ENCODE peak calls at places on chromosomes 12 and 14, in eight cellular contexts. V is astrocyte of the spinal cord; C is uterus; E is HCT116; A is CD8-positive, alpha-beta T cell; H is mammary epithelial cell; P is fibroblast of mammary gland; D is CD4-positive, alpha-beta T cell. O is an unnamed sample.

GRCh38 chr12:62660763-62661162 is 194.1 kb downstream of the MON2 start:
- DNase-seq in C (no peak), A (no peak), P (peak; percentile 89), H (peak; percentile 86), E (no peak), D (no peak), V (peak; percentile 39), O (no peak)

GRCh38 chr12:122022393-122023338 is 982 bp downstream of the BCL7A start:
- DNase-seq in C (no peak), A (no peak), H (no peak), E (no peak), P (no peak), D (no peak), V (peak; percentile 29), O (peak; percentile 75)

GRCh38 chr12:45726594-45727300 is 2.8 kb upstream of the ARID2 start:
- DNase-seq in C (peak; percentile 58), A (no peak), D (peak; percentile 43), P (peak; percentile 31), E (no peak), V (peak; percentile 51), H (peak; percentile 39), O (peak; percentile 20)

GRCh38 chr12:79375050-79375449 is 315.7 kb downstream of the PAWR start:
- DNase-seq in A (no peak), H (peak; percentile 28), E (no peak), D (no peak), V (no peak), P (no peak), C (no peak), O (no peak)

GRCh38 chr14:53545217-53545616 is 392.1 kb upstream of the DDHD1 start:
- DNase-seq in A (no peak), E (no peak), V (no peak), C (no peak), P (no peak), H (no peak), D (no peak), O (peak; percentile 21)

GRCh38 chr12:94148841-94149780 is 734 bp downstream of the PLXNC1 start:
- DNase-seq in H (peak; percentile 17), D (peak; percentile 43), C (peak; percentile 35), V (no peak), P (peak; percentile 31), A (peak; percentile 10), E (no peak), O (peak; percentile 90)

GRCh38 chr12:62291888-62292760 is 31.9 kb downstream of the USP15 start:
- DNase-seq in A (no peak), E (no peak), H (peak; percentile 63), C (no peak), V (peak; percentile 46), D (no peak), P (peak; percentile 47), O (no peak)

GRCh38 chr14:63692309-63693020 is 35.4 kb downstream of the SGPP1 start:
- DNase-seq in C (no peak), A (no peak), P (no peak), D (no peak), E (no peak), V (no peak), H (no peak), O (no peak)

GRCh38 chr14:93007225-93007997 is 84.5 kb downstream of the CHGA start:
- DNase-seq in E (no peak), H (peak; percentile 59), C (no peak), D (no peak), P (peak; percentile 89), V (peak; percentile 80), A (no peak), O (no peak)

GRCh38 chr12:105983622-105984325 is 155.0 kb downstream of the NUAK1 start:
- DNase-seq in C (no peak), D (no peak), P (peak; percentile 57), H (peak; percentile 98), V (peak; percentile 90), A (no peak), E (no peak), O (no peak)
- TF ChIP-seq CTCF in C (no peak), D (no peak), P (no peak), H (no peak), V (no peak), A (no peak), E (no peak), O (no peak)

DNA sequence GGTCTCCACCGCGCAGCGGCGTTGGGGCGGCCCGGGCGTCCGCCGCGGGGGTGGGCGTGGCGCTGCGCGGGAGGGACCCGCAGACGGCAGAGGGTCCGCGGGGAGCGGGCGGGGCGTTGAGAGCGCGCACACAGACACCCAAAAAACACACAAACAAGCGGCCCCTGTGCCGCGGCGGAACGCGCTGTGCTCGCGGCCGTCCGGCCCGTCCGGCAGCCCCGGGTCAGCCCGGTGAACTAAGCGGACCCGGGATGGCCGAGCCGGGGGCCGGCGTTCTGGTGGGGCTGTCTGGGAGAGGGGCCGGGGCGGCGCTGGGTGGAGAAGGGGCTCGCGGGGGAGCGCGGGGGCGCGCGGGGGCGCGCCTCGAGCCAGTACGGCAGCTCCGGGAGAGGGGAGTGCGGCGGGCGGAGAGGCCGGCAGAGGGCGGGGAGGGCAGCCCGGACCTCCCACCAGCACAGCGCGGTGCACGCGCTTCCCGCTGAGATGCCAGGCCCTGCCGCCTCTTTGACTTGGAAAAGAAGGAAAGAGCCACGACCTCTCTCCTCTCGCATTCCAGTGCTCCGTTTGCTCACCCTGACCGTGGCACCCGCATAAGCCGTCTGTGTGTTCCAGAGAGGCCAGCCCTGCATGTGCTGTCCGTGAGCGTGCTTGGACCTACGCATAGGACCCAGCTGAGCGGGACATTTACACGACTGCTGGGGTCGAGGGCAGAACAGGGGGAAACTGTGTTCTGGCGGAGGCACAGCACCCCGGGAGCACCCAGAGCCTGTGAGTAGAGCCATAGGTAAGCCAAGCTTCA is 10.3 kb downstream of the SLC6A12 start:
- DNase-seq in P (no peak), E (no peak), A (no peak), H (no peak), V (no peak), C (peak; percentile 31), D (no peak), O (no peak)
- TF ChIP-seq CTCF in P (no peak), E (no peak), A (no peak), H (no peak), V (no peak), C (no peak), D (no peak), O (no peak)

DNA sequence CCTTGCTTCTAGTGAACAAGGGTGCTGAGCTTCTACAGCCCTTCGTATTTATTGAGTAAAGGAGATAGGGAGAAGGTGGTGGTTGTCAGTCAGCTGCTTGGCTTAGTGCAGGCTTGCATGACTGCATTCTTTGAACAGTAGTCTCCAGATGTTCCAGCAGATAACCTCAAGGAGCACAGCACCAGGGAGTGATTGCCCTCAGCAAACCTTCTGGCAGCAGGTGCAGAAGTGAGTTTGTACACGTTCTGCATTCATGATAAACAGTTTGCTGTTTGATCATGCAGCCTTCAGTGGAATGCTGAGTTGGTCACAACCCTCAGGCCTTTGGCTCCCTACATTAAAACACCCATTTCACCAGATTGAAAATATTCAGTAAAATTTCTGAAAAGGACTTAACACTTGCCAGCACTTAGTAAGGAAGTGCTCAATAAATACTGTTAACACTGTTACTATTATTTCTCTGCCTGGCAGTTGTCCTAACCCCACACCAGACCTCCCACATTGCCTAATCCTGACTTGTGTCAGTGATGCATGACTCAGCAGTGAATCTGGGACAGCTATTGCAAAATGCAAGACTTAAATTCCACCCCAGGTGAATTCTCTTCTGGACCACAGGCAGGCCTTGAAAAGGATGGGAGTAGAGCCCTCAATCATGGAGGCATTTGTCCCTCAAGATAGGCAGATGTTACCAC is 18.9 kb upstream of the CARMIL3 start:
- DNase-seq in E (no peak), A (no peak), C (no peak), D (no peak), P (peak; percentile 95), H (peak; percentile 91), V (peak; percentile 41), O (no peak)
- TF ChIP-seq CTCF in E (no peak), A (no peak), C (no peak), D (no peak), P (no peak), H (no peak), V (no peak), O (no peak)

GRCh38 chr12:124426594-124427550 is 132.0 kb downstream of the RFLNA start:
- DNase-seq in C (no peak), H (no peak), D (no peak), V (no peak), A (no peak), E (no peak), P (peak; percentile 33), O (no peak)

GRCh38 chr12:124428792-124429281 is 133.9 kb downstream of the RFLNA start:
- DNase-seq in P (peak; percentile 48), H (no peak), E (no peak), V (no peak), D (no peak), A (no peak), C (no peak), O (no peak)

GRCh38 chr12:124430491-124430890 is 135.6 kb downstream of the RFLNA start:
- DNase-seq in C (no peak), E (no peak), H (no peak), A (no peak), P (no peak), D (no peak), V (no peak), O (no peak)

GRCh38 chr12:124429535-124429934 is 134.6 kb downstream of the RFLNA start:
- DNase-seq in C (no peak), D (no peak), V (no peak), H (no peak), P (no peak), E (no peak), A (no peak), O (no peak)

GRCh38 chr12:124428136-124428791 is 133.4 kb downstream of the RFLNA start:
- DNase-seq in P (peak; percentile 90), A (no peak), E (no peak), V (peak; percentile 75), H (no peak), C (peak; percentile 80), D (no peak), O (no peak)
- TF ChIP-seq CTCF in P (no peak), A (no peak), E (no peak), V (no peak), H (no peak), C (no peak), D (no peak), O (no peak)